ENCODE peak calls at places on chromosomes 1 and 21, in eight cellular contexts. T, P, D, N, F, X, I and B are unnamed samples.
A peak's percentile ranks its signal among the peaks of the same experiment; 100 is the strongest.

GRCh38 chr1:6260433-6260934 is 414 bp downstream of the GPR153 start:
- DNase-seq in F (no peak), T (no peak), X (no peak), P (peak; percentile 92), N (no peak), I (no peak), D (no peak), B (no peak)

GRCh38 chr1:219825355-219825754 is 103.0 kb downstream of the SLC30A10 start:
- DNase-seq in N (no peak), X (no peak), T (no peak), P (no peak), D (no peak), F (no peak), I (no peak), B (no peak)

GRCh38 chr1:47524272-47524671 is 86.4 kb downstream of the FOXD2 start:
- DNase-seq in X (no peak), I (no peak), F (no peak), T (no peak), N (no peak), D (peak; percentile 47), P (no peak), B (no peak)

GRCh38 chr1:154951901-154952657 is 3.8 kb downstream of the PBXIP1 start:
- DNase-seq in D (no peak), F (no peak), I (no peak), X (no peak), P (no peak), N (no peak), T (no peak), B (no peak)

GRCh38 chr1:114448370-114448769 is 62.6 kb downstream of the TRIM33 start:
- DNase-seq in D (no peak), N (no peak), T (no peak), X (no peak), F (no peak), P (no peak), I (no peak), B (no peak)

GRCh38 chr1:245484176-245484575 is 329.4 kb downstream of the KIF26B start:
- DNase-seq in D (no peak), I (no peak), F (no peak), P (peak; percentile 64), X (no peak), T (no peak), N (no peak), B (no peak)

GRCh38 chr1:175702079-175702795 is 41.2 kb downstream of the TNR start:
- DNase-seq in P (no peak), I (no peak), F (no peak), N (no peak), X (no peak), T (no peak), D (no peak), B (no peak)

GRCh38 chr1:183210678-183211077 is 24.6 kb downstream of the LAMC2 start:
- DNase-seq in X (no peak), D (no peak), F (no peak), T (no peak), P (no peak), I (no peak), N (no peak), B (no peak)

GRCh38 chr1:180675586-180675985 is 43.8 kb downstream of the XPR1 start:
- DNase-seq in P (peak; percentile 8), N (no peak), I (no peak), D (peak; percentile 27), T (no peak), F (no peak), X (no peak), B (no peak)

GRCh38 chr1:116373451-116374339 is 651 bp downstream of the ATP1A1 start:
- DNase-seq in D (peak; percentile 46), N (peak; percentile 80), T (no peak), F (peak; percentile 79), I (no peak), P (peak; percentile 87), X (peak; percentile 47), B (no peak)

GRCh38 chr1:24383381-24383940 is 30.1 kb downstream of the STPG1 start:
- DNase-seq in N (no peak), D (no peak), X (no peak), F (no peak), T (no peak), P (no peak), I (no peak), B (no peak)

GRCh38 chr1:183180634-183181056 is 5.4 kb upstream of the LAMC2 start:
- DNase-seq in X (peak; percentile 93), D (peak; percentile 79), I (no peak), T (peak; percentile 85), F (peak; percentile 29), P (no peak), N (peak; percentile 52), B (peak; percentile 84)

GRCh38 chr1:29120955-29121485 is 2.7 kb downstream of the TMEM200B start:
- DNase-seq in T (peak; percentile 41), D (peak; percentile 47), P (peak; percentile 97), I (no peak), X (peak; percentile 39), F (no peak), N (peak; percentile 39), B (no peak)

GRCh38 chr1:61241411-61241838 is 159.1 kb downstream of the NFIA start:
- DNase-seq in I (no peak), N (peak; percentile 68), T (no peak), D (no peak), P (no peak), X (peak; percentile 35), F (peak; percentile 33), B (no peak)

GRCh38 chr1:10724052-10724494 is 72.4 kb downstream of the CASZ1 start:
- DNase-seq in X (peak; percentile 42), D (peak; percentile 20), T (peak; percentile 25), I (peak; percentile 64), F (peak; percentile 81), P (no peak), N (peak; percentile 96), B (peak; percentile 48)

GRCh38 chr1:97061604-97062003 is 340.0 kb downstream of the PTBP2 start:
- DNase-seq in I (no peak), N (no peak), F (no peak), X (no peak), D (no peak), P (no peak), T (no peak), B (no peak)

GRCh38 chr1:25458550-25459298 is 28.0 kb downstream of the MACO1 start:
- DNase-seq in D (peak; percentile 57), I (no peak), X (no peak), F (no peak), N (no peak), P (no peak), T (no peak), B (peak; percentile 63)

GRCh38 chr1:245262876-245263625 is 108.3 kb downstream of the KIF26B start:
- DNase-seq in I (no peak), D (no peak), T (no peak), P (no peak), F (no peak), X (no peak), N (no peak), B (no peak)

GRCh38 chr1:161069731-161070270 is at the start of gene ARHGAP30:
- DNase-seq in T (no peak), N (peak; percentile 38), D (no peak), F (peak; percentile 67), P (no peak), I (no peak), X (no peak), B (no peak)

GRCh38 chr21:41363370-41364270 is 1.8 kb downstream of the MX2 start:
- DNase-seq in I (no peak), P (peak; percentile 6), N (no peak), F (no peak), X (no peak), T (no peak), D (no peak), B (no peak)

GRCh38 chr21:41362605-41363369 is 960 bp downstream of the MX2 start:
- DNase-seq in X (no peak), P (no peak), F (no peak), I (no peak), N (no peak), T (no peak), D (no peak), B (no peak)

GRCh38 chr21:41361786-41362604 is at the start of gene MX2:
- DNase-seq in D (peak; percentile 69), P (no peak), N (no peak), I (no peak), T (no peak), X (peak; percentile 70), F (peak; percentile 38), B (peak; percentile 86)

GRCh38 chr21:41365377-41366107 is 3.7 kb downstream of the MX2 start:
- DNase-seq in I (no peak), N (no peak), T (no peak), X (no peak), P (no peak), F (no peak), D (no peak), B (no peak)

DNA sequence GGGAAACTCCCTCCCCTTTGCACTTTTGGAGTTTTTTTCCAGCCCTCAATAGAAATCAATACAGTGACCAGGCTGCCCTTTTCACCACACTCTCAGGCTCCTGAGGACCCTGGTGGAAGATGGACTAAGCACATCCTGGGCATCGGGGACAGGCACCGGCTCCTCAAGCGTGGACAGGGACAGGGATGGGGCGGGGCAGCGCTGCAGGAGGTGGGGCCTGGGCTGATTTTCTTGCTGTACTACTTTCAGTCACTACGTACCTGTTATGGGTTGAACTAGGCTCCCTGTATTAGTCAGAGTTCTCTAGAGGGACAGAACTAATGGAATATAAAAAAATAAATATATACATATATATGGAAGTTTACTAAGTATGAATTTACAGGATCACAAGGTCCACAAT is 2.5 kb downstream of the MX2 start:
- DNase-seq in P (peak; percentile 23), T (no peak), I (no peak), N (no peak), F (no peak), D (no peak), X (no peak), B (no peak)
- H3K4me3 ChIP-seq in P (no peak overlapping the region), T (no peak overlapping the region), I (no peak overlapping the region), N (no peak overlapping the region), F (no peak overlapping the region), D (no peak overlapping the region), X (no peak overlapping the region), B (no peak overlapping the region)

GRCh38 chr1:106910798-106911197 is 145.7 kb upstream of the PRMT6 start:
- DNase-seq in P (no peak), D (peak; percentile 14), N (no peak), X (no peak), T (no peak), I (no peak), F (no peak), B (no peak)

GRCh38 chr1:106912146-106912545 is 144.3 kb upstream of the PRMT6 start:
- DNase-seq in I (no peak), N (no peak), X (no peak), F (no peak), D (no peak), P (no peak), T (no peak), B (peak; percentile 14)

GRCh38 chr1:106907795-106908194 is 148.7 kb upstream of the PRMT6 start:
- DNase-seq in X (no peak), T (no peak), I (no peak), N (no peak), F (no peak), P (no peak), D (no peak), B (no peak)
- H3K4me3 ChIP-seq in X (no peak overlapping the region), T (no peak overlapping the region), I (no peak overlapping the region), N (no peak overlapping the region), F (no peak overlapping the region), P (no peak overlapping the region), D (no peak overlapping the region), B (no peak overlapping the region)

GRCh38 chr1:30323841-30324240 is 399.5 kb downstream of the MATN1 start:
- DNase-seq in X (no peak), N (no peak), F (no peak), I (no peak), T (no peak), D (no peak), P (peak; percentile 12), B (no peak)
- H3K4me3 ChIP-seq in X (no peak overlapping the region), N (no peak overlapping the region), F (no peak overlapping the region), I (no peak overlapping the region), T (no peak overlapping the region), D (no peak overlapping the region), P (no peak overlapping the region), B (no peak overlapping the region)

GRCh38 chr1:44354268-44354839 is 703 bp downstream of the ERI3 start:
- DNase-seq in F (no peak), D (peak; percentile 43), P (no peak), N (peak; percentile 33), T (no peak), I (no peak), X (peak; percentile 20), B (peak; percentile 10)
- H3K4me3 ChIP-seq in F (peak overlapping the region; percentile 98), D (peak overlapping the region; percentile 84), P (peak overlapping the region; percentile 64), N (peak overlapping the region; percentile 87), T (peak overlapping the region; percentile 92), I (peak overlapping the region; percentile 82), X (peak overlapping the region; percentile 83), B (peak overlapping the region; percentile 82)